ENCODE peak calls at places on chromosomes 5 and 9, in seven cellular contexts. W is CD4-positive, alpha-beta T cell; T is heart right ventricle; F is PC-9; B is transverse colon; E is brain microvascular endothelial cell; Z is ovary. L is an unnamed sample.

GRCh38 chr5:88745093-88745696 is 137.8 kb downstream of the MEF2C start:
- DNase-seq in B (no peak), E (no peak), F (no peak), Z (no peak), W (no peak), T (no peak), L (no peak)

GRCh38 chr5:137808503-137809135 is 54.5 kb upstream of the HNRNPA0 start:
- DNase-seq in W (no peak), E (peak), T (peak), B (no peak), Z (no peak), F (no peak), L (no peak)

GRCh38 chr5:125597338-125597737 is 825.9 kb upstream of the GRAMD2B start:
- DNase-seq in B (no peak), F (no peak), E (peak), Z (no peak), W (no peak), T (no peak), L (no peak)

GRCh38 chr5:1467341-1468246 is 22.4 kb upstream of the SLC6A3 start:
- DNase-seq in B (no peak), Z (no peak), F (no peak), W (no peak), E (no peak), T (no peak), L (no peak)

GRCh38 chr5:172768573-172769323 is 2.2 kb downstream of the DUSP1 start:
- DNase-seq in Z (no peak), W (peak), E (peak), T (no peak), B (peak), F (no peak), L (no peak)

GRCh38 chr9:120868339-120868675 is 8.7 kb downstream of the PHF19 start:
- DNase-seq in B (no peak), E (no peak), T (no peak), Z (no peak), W (no peak), F (no peak), L (no peak)

GRCh38 chr9:16275795-16276624 is 594.5 kb downstream of the BNC2 start:
- DNase-seq in W (no peak), T (peak), F (no peak), E (no peak), B (no peak), Z (no peak), L (no peak)

GRCh38 chr5:73027361-73027760 is 71.5 kb downstream of the FCHO2 start:
- DNase-seq in T (no peak), E (no peak), Z (no peak), F (no peak), W (no peak), B (no peak), L (no peak)

GRCh38 chr9:89740722-89741121 is 135.9 kb downstream of the GADD45G start:
- DNase-seq in B (peak), Z (no peak), E (no peak), F (no peak), W (peak), T (no peak), L (no peak)

GRCh38 chr5:81354093-81354492 is 39.8 kb downstream of the ACOT12 start:
- DNase-seq in F (no peak), W (no peak), B (no peak), E (no peak), Z (no peak), T (no peak), L (no peak)

GRCh38 chr5:137279631-137280236 is 219.4 kb downstream of the SPOCK1 start:
- DNase-seq in T (no peak), B (no peak), F (no peak), E (no peak), Z (no peak), W (no peak), L (no peak)

GRCh38 chr5:75034137-75034739 is 18.1 kb downstream of the GCNT4 start:
- DNase-seq in T (no peak), Z (no peak), B (peak), W (no peak), E (no peak), F (peak), L (no peak)

GRCh38 chr5:146860213-146860891 is 18.2 kb downstream of the PPP2R2B start:
- DNase-seq in E (no peak), B (no peak), T (no peak), F (peak), W (no peak), Z (no peak), L (no peak)

GRCh38 chr9:93680445-93681315 is 104.3 kb downstream of the PHF2 start:
- DNase-seq in F (no peak), T (peak), Z (peak), W (no peak), B (peak), E (no peak), L (peak)

GRCh38 chr5:168935183-168935582 is 356.0 kb upstream of the PANK3 start:
- DNase-seq in F (no peak), Z (no peak), E (no peak), T (no peak), B (no peak), W (no peak), L (no peak)

GRCh38 chr5:132445930-132446329 is 44.6 kb downstream of the IRF1 start:
- DNase-seq in W (no peak), B (no peak), Z (no peak), T (no peak), F (peak), E (no peak), L (no peak)

GRCh38 chr9:116286287-116286686 is 132.7 kb downstream of the PAPPA start:
- DNase-seq in E (no peak), T (no peak), B (no peak), Z (no peak), F (no peak), W (no peak), L (no peak)

GRCh38 chr5:37133939-37134338 is 115.2 kb downstream of the CPLANE1 start:
- DNase-seq in W (no peak), Z (no peak), T (no peak), B (no peak), F (peak), E (peak), L (no peak)

GRCh38 chr5:120122711-120123110 is 341.4 kb upstream of the PRR16 start:
- DNase-seq in E (no peak), B (no peak), W (no peak), Z (no peak), F (no peak), T (no peak), L (no peak)

GRCh38 chr9:80995759-80996158 is 693.6 kb downstream of the TLE1 start:
- DNase-seq in Z (no peak), E (peak), F (no peak), W (no peak), T (no peak), B (no peak), L (no peak)

GRCh38 chr5:68187268-68188055 is 28.1 kb upstream of the PIK3R1 start:
- DNase-seq in W (no peak), B (no peak), F (no peak), E (no peak), Z (peak), T (peak), L (no peak)

GRCh38 chr5:28779161-28779754 is 1740.9 kb upstream of the CDH9 start:
- DNase-seq in T (no peak), Z (no peak), E (peak), F (no peak), B (no peak), W (no peak), L (no peak)

GRCh38 chr9:69204869-69205268 is 30.8 kb downstream of the TJP2 start:
- DNase-seq in Z (no peak), W (no peak), E (peak), F (no peak), T (peak), B (no peak), L (no peak)

GRCh38 chr9:105877719-105878118 is 183.4 kb downstream of the TMEM38B start:
- DNase-seq in Z (no peak), B (no peak), W (no peak), E (no peak), T (no peak), F (no peak), L (no peak)

GRCh38 chr5:139141841-139142240 is 56.3 kb downstream of the SIL1 start:
- DNase-seq in B (peak), T (peak), E (peak), Z (peak), W (no peak), F (peak), L (no peak)

GRCh38 chr9:110033869-110034268 is 174.1 kb downstream of the C9orf152 start:
- DNase-seq in E (no peak), F (no peak), W (no peak), T (no peak), Z (no peak), B (no peak), L (no peak)

GRCh38 chr5:50710838-50711237 is 44.4 kb downstream of the PARP8 start:
- DNase-seq in T (no peak), E (no peak), W (no peak), B (no peak), Z (no peak), F (no peak), L (no peak)

GRCh38 chr9:77848428-77848827 is 183.2 kb downstream of the GNAQ start:
- DNase-seq in Z (no peak), F (no peak), W (no peak), T (no peak), B (no peak), E (no peak), L (no peak)

GRCh38 chr5:142145106-142145900 is 36.7 kb downstream of the NDFIP1 start:
- DNase-seq in B (peak), E (peak), Z (peak), T (peak), W (peak), F (peak), L (no peak)

GRCh38 chr9:94156549-94157407 is 72.5 kb downstream of the PTPDC1 start:
- DNase-seq in E (peak), F (no peak), T (peak), W (no peak), Z (peak), B (peak), L (no peak)

GRCh38 chr5:158991391-158991790 is 108.3 kb downstream of the EBF1 start:
- DNase-seq in B (no peak), E (no peak), T (no peak), W (no peak), F (no peak), Z (no peak), L (no peak)

GRCh38 chr9:127634698-127635097 is 22.6 kb downstream of the STXBP1 start:
- DNase-seq in W (no peak), Z (no peak), T (no peak), B (no peak), E (no peak), F (no peak), L (no peak)

GRCh38 chr5:60960591-60960990 is 15.6 kb downstream of the NDUFAF2 start:
- DNase-seq in W (no peak), E (peak), F (no peak), T (no peak), Z (no peak), B (no peak), L (no peak)

GRCh38 chr5:60958088-60958487 is 13.1 kb downstream of the NDUFAF2 start:
- DNase-seq in W (no peak), T (no peak), Z (no peak), B (no peak), F (no peak), E (no peak), L (no peak)

GRCh38 chr5:60961685-60962084 is 16.7 kb downstream of the NDUFAF2 start:
- DNase-seq in E (peak), Z (no peak), T (no peak), B (no peak), W (no peak), F (no peak), L (no peak)

GRCh38 chr5:60958712-60959111 is 13.7 kb downstream of the NDUFAF2 start:
- DNase-seq in F (no peak), W (no peak), B (no peak), T (no peak), Z (no peak), E (no peak), L (no peak)

DNA sequence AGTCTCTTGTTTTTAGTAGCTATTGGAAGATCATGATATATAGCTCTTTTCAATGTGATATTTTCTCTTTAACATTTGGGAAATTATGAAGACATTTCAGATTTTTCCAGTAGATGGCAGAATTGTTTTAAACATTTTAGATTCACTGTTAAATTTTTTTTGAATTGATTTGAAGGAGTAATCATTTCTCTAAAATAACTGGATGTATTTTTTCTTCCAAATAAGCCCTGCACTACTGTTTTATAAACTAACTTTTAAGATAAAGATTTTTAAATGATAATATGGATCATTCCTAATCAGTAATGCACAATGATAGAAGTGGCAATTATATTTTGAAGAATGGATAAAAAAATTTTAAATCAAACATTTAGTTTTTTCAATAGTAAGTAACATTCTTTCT is 14.2 kb downstream of the NDUFAF2 start:
- DNase-seq in B (no peak), Z (no peak), W (no peak), F (peak), T (no peak), E (no peak), L (no peak)
- TF ChIP-seq CTCF in B (peak), Z (no peak), W (peak), F (peak), T (peak), E (no peak), L (peak)

GRCh38 chr5:98309785-98310566 is 463.5 kb upstream of the RGMB start:
- DNase-seq in W (no peak), Z (no peak), T (peak), F (peak), E (peak), B (no peak), L (no peak)

GRCh38 chr5:98307811-98308210 is 465.7 kb upstream of the RGMB start:
- DNase-seq in Z (no peak), T (no peak), W (no peak), B (no peak), E (peak), F (no peak), L (no peak)

GRCh38 chr5:98308231-98308630 is 465.2 kb upstream of the RGMB start:
- DNase-seq in F (no peak), W (no peak), E (no peak), Z (no peak), T (no peak), B (no peak), L (no peak)

GRCh38 chr5:98314262-98314661 is 459.2 kb upstream of the RGMB start:
- DNase-seq in W (no peak), E (no peak), Z (no peak), B (no peak), F (no peak), T (no peak), L (no peak)

GRCh38 chr5:98308960-98309359 is 464.5 kb upstream of the RGMB start:
- DNase-seq in B (no peak), W (no peak), E (no peak), T (no peak), F (no peak), Z (no peak), L (no peak)
- TF ChIP-seq CTCF in B (no peak), W (no peak), E (no peak), T (no peak), F (no peak), Z (no peak), L (no peak)

GRCh38 chr9:100222674-100223073 is 123.6 kb downstream of the INVS start:
- DNase-seq in T (no peak), E (no peak), Z (no peak), F (no peak), W (no peak), B (no peak), L (no peak)
- TF ChIP-seq CTCF in T (peak), E (peak), Z (no peak), F (peak), W (peak), B (no peak), L (no peak)

DNA sequence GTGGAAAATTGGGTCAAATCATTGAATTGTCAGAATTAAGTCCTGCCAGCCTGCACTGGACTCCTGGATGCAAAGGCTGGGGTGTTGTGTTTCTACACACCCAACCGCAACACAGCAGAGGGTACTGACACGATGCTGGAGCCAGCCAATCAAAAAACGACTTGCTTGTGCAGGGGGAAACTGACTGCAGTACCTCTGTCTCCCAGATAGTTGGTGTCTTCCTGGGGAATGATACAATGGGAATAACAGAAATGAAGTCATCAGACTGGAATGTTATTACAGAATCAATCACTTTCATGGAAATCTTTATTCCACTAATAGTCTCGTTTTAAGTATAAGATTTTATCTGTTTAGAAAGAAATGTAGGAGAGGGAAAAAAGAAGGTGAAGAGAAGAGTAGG is 330.3 kb downstream of the MLLT3 start:
- DNase-seq in Z (no peak), E (peak), B (no peak), T (no peak), W (no peak), F (no peak), L (no peak)
- TF ChIP-seq CTCF in Z (no peak), E (peak), B (no peak), T (no peak), W (no peak), F (no peak), L (no peak)

L was measured in CD14-positive monocyte.